ENCODE peak calls at places on chromosomes 13 and 19, in six cellular contexts. D is Peyer's patch; M is A549; J is endodermal cell; S is CD8-positive, alpha-beta T cell; O is heart left ventricle. W is an unnamed sample. For H3K4me1, the result is how much of the 10 kb centered on the place peaks cover.

GRCh38 chr13:75764251-75764650 is 128.1 kb downstream of the LMO7 start:
- DNase-seq in S (no peak), J (no peak), O (no peak), D (no peak), M (no peak), W (peak)

GRCh38 chr19:41327499-41328156 is 17.7 kb downstream of the CCDC97 start:
- DNase-seq in S (peak), M (no peak), O (peak), J (peak), D (peak), W (peak)

GRCh38 chr13:104773775-104774174 is 1707.6 kb upstream of the SLC10A2 start:
- DNase-seq in S (no peak), J (no peak), O (no peak), D (no peak), M (peak), W (no peak)

GRCh38 chr19:18543814-18544475 is 572 bp upstream of the FKBP8 start:
- DNase-seq in S (peak), J (peak), O (peak), D (peak), M (peak), W (peak)

GRCh38 chr13:79637086-79637763 is 156.3 kb downstream of the NDFIP2 start:
- DNase-seq in M (no peak), D (no peak), O (peak), J (no peak), S (no peak), W (no peak)

GRCh38 chr13:28231642-28232041 is 93.3 kb downstream of the PAN3 start:
- DNase-seq in M (no peak), S (no peak), J (no peak), O (no peak), D (no peak), W (no peak)

GRCh38 chr19:48400018-48400742 is 6.7 kb downstream of the GRIN2D start:
- DNase-seq in M (peak), O (peak), J (peak), S (peak), D (peak), W (peak)

GRCh38 chr13:99590519-99591011 is 89.3 kb downstream of the TM9SF2 start:
- DNase-seq in D (no peak), J (no peak), M (no peak), O (no peak), S (no peak), W (no peak)

GRCh38 chr19:41601771-41602170 is 25.1 kb downstream of the CEACAM4 start:
- DNase-seq in D (no peak), S (no peak), J (no peak), M (no peak), O (no peak), W (no peak)

GRCh38 chr13:41645313-41645712 is 188.0 kb downstream of the RGCC start:
- DNase-seq in M (no peak), O (no peak), S (no peak), D (no peak), J (no peak), W (no peak)

GRCh38 chr13:65063753-65064152 is 2166.4 kb downstream of the PCDH9 start:
- DNase-seq in O (no peak), D (no peak), S (no peak), J (no peak), M (no peak), W (no peak)

GRCh38 chr13:98890186-98890585 is 87.7 kb downstream of the DOCK9 start:
- DNase-seq in S (no peak), M (no peak), D (no peak), J (no peak), O (no peak), W (no peak)

GRCh38 chr13:28494537-28494860 is 429 bp downstream of the FLT1 start:
- DNase-seq in O (no peak), D (no peak), S (no peak), J (no peak), M (no peak), W (no peak)

GRCh38 chr19:49836176-49837008 is 14.6 kb upstream of the PTOV1 start:
- DNase-seq in J (no peak), M (no peak), S (no peak), O (no peak), D (no peak), W (no peak)

GRCh38 chr13:40149611-40150283 is 494.3 kb downstream of the COG6 start:
- DNase-seq in D (no peak), S (no peak), O (peak), J (no peak), M (peak), W (peak)

GRCh38 chr13:109781384-109782065 is 4.9 kb downstream of the IRS2 start:
- DNase-seq in S (no peak), M (no peak), D (no peak), O (no peak), J (no peak), W (peak)

GRCh38 chr13:99385940-99386339 is 78.7 kb upstream of the GPR183 start:
- DNase-seq in O (no peak), M (no peak), S (peak), J (peak), D (no peak), W (no peak)

DNA sequence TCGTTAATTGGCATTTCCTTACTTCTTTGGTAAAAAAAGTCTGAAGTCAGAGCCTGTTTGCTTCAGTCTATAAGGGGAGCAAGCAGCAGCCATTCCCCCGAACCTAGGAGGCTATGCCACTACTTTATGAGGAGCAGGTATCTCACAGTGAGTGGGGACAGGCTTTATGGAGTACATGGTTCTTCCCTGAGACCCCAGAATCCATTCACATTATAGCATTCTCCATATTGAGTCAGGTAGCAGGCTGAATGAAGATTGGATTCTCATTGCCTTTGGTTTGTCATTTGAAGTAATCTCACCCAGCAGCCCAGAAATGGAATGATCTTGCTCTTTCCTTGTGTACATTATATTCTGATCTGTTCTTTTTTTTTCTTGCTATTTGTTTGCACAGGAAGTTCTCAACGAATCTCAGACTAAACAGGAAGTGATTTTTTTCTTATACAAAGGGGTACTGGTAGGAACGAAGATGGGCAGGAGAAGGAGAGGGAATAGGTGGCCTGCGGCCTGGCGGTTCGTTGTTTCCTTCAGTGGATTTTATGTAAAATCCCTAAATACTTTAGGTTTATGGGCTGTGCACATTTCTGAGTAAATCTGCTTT is 74.4 kb downstream of the ARHGAP35 start:
- DNase-seq in J (no peak), D (no peak), S (no peak), O (no peak), M (no peak), W (no peak)
- H3K4me1 ChIP-seq in J (under half), D (under half), S (under half), O (under half), M (half or more), W (under half)

GRCh38 chr13:24161010-24161775 is 673 bp downstream of the SPATA13 start:
- DNase-seq in M (no peak), O (no peak), J (no peak), S (peak), D (peak), W (peak)

GRCh38 chr13:24165746-24166145 is 5.2 kb downstream of the SPATA13 start:
- DNase-seq in M (no peak), D (no peak), S (no peak), O (no peak), J (peak), W (no peak)

GRCh38 chr13:24159921-24160324 is 597 bp upstream of the SPATA13 start:
- DNase-seq in S (no peak), D (no peak), M (no peak), O (no peak), J (peak), W (no peak)

GRCh38 chr13:24161980-24162517 is 1.5 kb downstream of the SPATA13 start:
- DNase-seq in S (no peak), D (no peak), J (no peak), M (no peak), O (no peak), W (peak)

GRCh38 chr13:24162604-24163003 is 2.1 kb downstream of the SPATA13 start:
- DNase-seq in J (no peak), M (no peak), D (no peak), O (no peak), S (no peak), W (no peak)
- H3K4me3 ChIP-seq in J (no peak), M (no peak), D (no peak), O (peak), S (no peak), W (no peak)

GRCh38 chr19:1247747-1248453 is 483 bp upstream of the MIDN start:
- DNase-seq in O (peak), J (peak), D (peak), S (peak), M (no peak), W (peak)
- TF ChIP-seq CTCF in O (no peak), J (peak), D (peak), S (no peak), M (peak), W (no peak)

GRCh38 chr19:12139885-12140544 is at the start of gene ZNF20:
- DNase-seq in J (peak), D (peak), S (peak), O (peak), M (no peak), W (peak)

GRCh38 chr19:12141405-12141736 is 1.2 kb upstream of the ZNF20 start:
- DNase-seq in M (no peak), D (no peak), O (no peak), J (no peak), S (no peak), W (no peak)

GRCh38 chr19:12140545-12141404 is 625 bp upstream of the ZNF20 start:
- DNase-seq in M (no peak), J (peak), D (peak), O (peak), S (peak), W (peak)

GRCh38 chr19:12145348-12145747 is 5.2 kb upstream of the ZNF20 start:
- DNase-seq in D (no peak), M (no peak), S (no peak), O (no peak), J (no peak), W (no peak)
- H3K4me1 ChIP-seq in D (under half), M (under half), S (under half), O (under half), J (under half), W (under half)

GRCh38 chr19:14603990-14604387 is 21.1 kb downstream of the CLEC17A start:
- DNase-seq in J (no peak), S (no peak), D (peak), M (no peak), O (no peak), W (no peak)
- H3K4me3 ChIP-seq in J (no peak), S (no peak), D (no peak), M (no peak), O (no peak), W (no peak)

GRCh38 chr13:91950803-91951202 is 552.4 kb downstream of the GPC5 start:
- DNase-seq in M (no peak), S (no peak), D (no peak), O (no peak), J (no peak), W (no peak)

DNA sequence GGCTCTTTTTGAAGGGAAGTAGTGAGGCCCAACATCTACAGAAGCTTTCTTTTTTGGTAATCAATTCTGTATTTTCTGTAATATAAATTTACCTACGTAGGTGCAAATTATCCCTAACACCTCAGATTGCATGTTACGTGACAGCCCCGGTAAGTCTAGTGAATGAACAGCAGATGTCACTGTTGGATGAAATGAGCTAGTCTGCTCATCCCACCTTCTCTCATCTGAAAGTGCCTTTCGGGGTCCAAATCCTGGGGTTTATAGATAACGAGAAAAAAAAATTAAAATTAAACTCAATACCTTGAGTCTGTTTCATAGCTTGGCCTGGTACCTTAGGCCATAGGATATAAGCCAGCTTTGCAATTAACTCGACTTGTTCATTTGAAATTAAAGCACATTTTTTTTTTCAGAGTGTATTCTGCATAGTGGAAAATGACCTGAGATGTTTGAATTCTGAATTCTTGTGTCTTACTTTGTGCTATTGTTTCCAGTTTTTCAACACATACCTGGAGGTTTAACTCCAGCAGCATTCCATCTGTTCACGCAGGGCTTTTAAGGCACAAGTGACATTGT is 548.2 kb downstream of the GPC5 start:
- DNase-seq in S (no peak), J (no peak), D (no peak), O (no peak), M (peak), W (no peak)
- TF ChIP-seq CTCF in S (no peak), J (peak), D (no peak), O (no peak), M (peak), W (no peak)

W was measured in mucosa of descending colon.